ENCODE peak calls at places on chromosomes 1 and 21, in seven cellular contexts. P is PC-9, K is psoas muscle, V is heart left ventricle, A is fibroblast of lung, Y is body of pancreas, C is A549. I is an unnamed sample. For H3K9me3, the result is how much of the 10 kb centered on the place peaks cover.

GRCh38 chr1:188719735-188720134 is 1757.9 kb downstream of the BRINP3 start:
- DNase-seq in V (no peak), Y (no peak), C (no peak), P (no peak), K (no peak), A (no peak), I (no peak)

GRCh38 chr1:107739651-107740050 is 225.3 kb downstream of the VAV3 start:
- DNase-seq in C (no peak), P (no peak), V (no peak), Y (no peak), A (no peak), K (no peak), I (no peak)

GRCh38 chr1:204503122-204503912 is 8.7 kb upstream of the PIK3C2B start:
- DNase-seq in A (peak), Y (no peak), C (peak), P (no peak), V (no peak), K (no peak), I (peak)

GRCh38 chr1:41340655-41341364 is 20.4 kb upstream of the FOXO6 start:
- DNase-seq in A (no peak), C (no peak), P (no peak), V (no peak), Y (no peak), K (no peak), I (no peak)

GRCh38 chr1:50333595-50333974 is 89.7 kb downstream of the DMRTA2 start:
- DNase-seq in C (peak), P (no peak), V (peak), A (peak), Y (peak), K (peak), I (no peak)

GRCh38 chr21:31872452-31873274 is at the start of gene HUNK:
- DNase-seq in A (peak), C (peak), Y (peak), V (no peak), P (no peak), K (peak), I (no peak)

GRCh38 chr1:228405200-228405978 is 1.2 kb downstream of the TRIM11 start:
- DNase-seq in V (no peak), P (no peak), K (no peak), Y (no peak), C (no peak), A (peak), I (no peak)

GRCh38 chr1:200252526-200252925 is 157.3 kb downstream of the ZNF281 start:
- DNase-seq in P (no peak), K (no peak), C (peak), A (no peak), V (no peak), Y (no peak), I (no peak)

GRCh38 chr1:119467857-119468666 is 38.9 kb upstream of the HSD3B1 start:
- DNase-seq in V (no peak), A (no peak), K (no peak), P (no peak), Y (no peak), C (no peak), I (no peak)

GRCh38 chr1:234724517-234725176 is 114.7 kb upstream of the IRF2BP2 start:
- DNase-seq in V (peak), K (peak), C (no peak), Y (peak), A (no peak), P (no peak), I (no peak)

GRCh38 chr1:71770121-71770520 is 512.2 kb downstream of the NEGR1 start:
- DNase-seq in K (no peak), Y (no peak), A (peak), P (no peak), C (no peak), V (no peak), I (peak)

GRCh38 chr21:33655591-33656221 is 13.4 kb downstream of the ITSN1 start:
- DNase-seq in P (peak), K (no peak), C (peak), Y (peak), A (peak), V (no peak), I (peak)

GRCh38 chr21:15206514-15206913 is 141.7 kb upstream of the NRIP1 start:
- DNase-seq in K (no peak), C (no peak), V (no peak), P (no peak), Y (no peak), A (no peak), I (no peak)

GRCh38 chr1:44820328-44820944 is 12.1 kb downstream of the BTBD19 start:
- DNase-seq in V (no peak), Y (no peak), A (no peak), K (no peak), P (no peak), C (no peak), I (no peak)

GRCh38 chr1:167057297-167057688 is 32.9 kb downstream of the GPA33 start:
- DNase-seq in C (peak), V (peak), K (no peak), A (peak), P (peak), Y (peak), I (no peak)

GRCh38 chr1:11654571-11655262 is at the start of gene FBXO44:
- DNase-seq in A (no peak), C (no peak), K (peak), V (no peak), Y (peak), P (peak), I (no peak)

GRCh38 chr21:43734131-43734634 is 15.3 kb downstream of the PDXK start:
- DNase-seq in A (no peak), C (no peak), P (no peak), K (no peak), Y (peak), V (no peak), I (no peak)

GRCh38 chr1:197144570-197145325 is 1.7 kb downstream of the ASPM start:
- DNase-seq in C (no peak), P (no peak), Y (no peak), K (no peak), V (no peak), A (peak), I (no peak)

GRCh38 chr1:53295746-53296722 is 31.8 kb downstream of the LRP8 start:
- DNase-seq in P (no peak), V (no peak), Y (no peak), K (no peak), C (no peak), A (no peak), I (no peak)

GRCh38 chr1:8135250-8135649 is 109.1 kb upstream of the ERRFI1 start:
- DNase-seq in C (no peak), V (no peak), K (no peak), P (no peak), A (no peak), Y (no peak), I (no peak)

GRCh38 chr1:199495432-199495831 is 532.1 kb upstream of the NR5A2 start:
- DNase-seq in V (no peak), C (no peak), A (no peak), P (no peak), K (no peak), Y (no peak), I (no peak)

GRCh38 chr1:155709391-155709790 is 20.5 kb downstream of the DAP3 start:
- DNase-seq in P (no peak), K (no peak), V (no peak), C (no peak), A (no peak), Y (no peak), I (no peak)
- TF ChIP-seq CTCF in P (no peak), K (no peak), V (no peak), C (no peak), A (no peak), Y (no peak), I (no peak)

GRCh38 chr1:2810281-2810680 is 8.8 kb upstream of the TTC34 start:
- DNase-seq in A (no peak), C (no peak), V (no peak), K (no peak), P (no peak), Y (no peak), I (no peak)

GRCh38 chr1:2810899-2811525 is 9.5 kb upstream of the TTC34 start:
- DNase-seq in A (no peak), Y (no peak), P (no peak), C (no peak), V (no peak), K (no peak), I (no peak)

GRCh38 chr1:2808831-2809605 is 7.5 kb upstream of the TTC34 start:
- DNase-seq in A (no peak), C (no peak), V (no peak), Y (no peak), K (no peak), P (no peak), I (no peak)

GRCh38 chr1:2808386-2808705 is 6.9 kb upstream of the TTC34 start:
- DNase-seq in V (no peak), Y (no peak), A (no peak), C (no peak), K (no peak), P (no peak), I (no peak)

DNA sequence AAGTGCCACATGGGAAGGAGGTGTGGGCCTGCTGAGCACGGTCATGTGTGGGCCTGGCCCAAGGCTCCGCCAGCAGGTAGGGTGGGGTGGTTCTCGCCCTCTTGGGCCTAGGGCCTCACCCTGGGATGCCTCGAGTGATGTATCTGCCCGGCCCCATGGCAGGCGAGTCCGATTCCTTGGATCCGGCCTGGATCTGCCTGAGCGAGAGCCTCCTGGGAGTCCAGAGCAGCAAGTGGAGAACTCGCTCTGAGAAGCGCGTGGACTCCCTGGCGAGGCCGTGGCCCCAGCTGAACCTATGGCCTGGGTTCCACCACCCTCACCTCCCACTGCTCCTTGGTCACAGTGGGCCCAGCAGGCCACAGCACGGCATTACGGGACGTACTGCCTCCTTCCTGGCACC is 8.2 kb upstream of the TTC34 start:
- DNase-seq in A (no peak), Y (no peak), V (no peak), K (no peak), C (no peak), P (no peak), I (no peak)
- H3K9me3 ChIP-seq in A (under half), Y (under half), V (under half), K (under half), C (under half), P (under half), I (half or more)

DNA sequence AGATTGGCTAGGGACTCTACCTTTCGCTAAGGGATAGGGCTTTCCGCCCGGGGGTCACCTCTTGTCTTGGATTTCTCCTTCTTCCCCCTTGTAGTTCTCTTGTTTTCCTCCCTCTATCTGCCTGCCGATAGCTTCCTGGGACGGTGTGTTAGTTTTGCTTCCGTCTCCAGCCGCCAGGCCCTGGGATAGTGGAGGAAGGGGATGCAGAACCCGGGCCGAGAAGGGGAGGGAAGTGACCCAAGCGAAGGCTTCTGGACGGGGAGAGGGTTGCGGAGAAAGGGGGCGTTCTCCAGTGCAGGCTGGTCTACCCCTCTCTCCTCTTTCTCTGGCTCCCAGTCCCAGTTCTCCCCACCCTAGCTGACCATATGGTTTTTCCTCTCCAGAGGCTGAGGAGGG is 871 bp downstream of the TUFT1 start:
- DNase-seq in C (no peak), A (no peak), V (no peak), P (peak), Y (peak), K (peak), I (no peak)
- TF ChIP-seq CTCF in C (no peak), A (no peak), V (no peak), P (no peak), Y (peak), K (no peak), I (no peak)

DNA sequence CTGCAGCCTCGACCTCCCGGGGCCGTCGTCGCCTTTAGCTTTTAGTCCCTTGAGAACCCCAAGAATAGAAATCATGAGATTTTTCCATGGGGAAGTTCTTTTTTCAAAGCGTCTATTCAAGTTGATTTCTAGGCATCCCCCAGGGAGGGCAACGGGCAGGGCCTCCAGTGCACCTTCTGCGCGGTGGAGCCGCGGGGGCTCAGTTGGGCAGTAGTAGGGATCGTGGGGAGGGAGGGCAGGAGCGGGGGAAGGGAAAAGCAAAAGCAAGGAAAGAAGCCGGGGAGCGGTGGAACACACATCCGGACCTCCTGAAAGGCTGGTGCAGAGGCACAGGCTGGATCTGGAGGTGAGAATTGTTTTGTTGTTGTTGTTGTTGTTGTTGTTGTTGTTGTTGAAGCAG is 103.4 kb downstream of the PPIAL4G start:
- DNase-seq in A (no peak), Y (no peak), C (no peak), V (no peak), K (no peak), P (no peak), I (no peak)
- H3K9me3 ChIP-seq in A (under half), Y (under half), C (under half), V (under half), K (under half), P (under half), I (under half)

DNA sequence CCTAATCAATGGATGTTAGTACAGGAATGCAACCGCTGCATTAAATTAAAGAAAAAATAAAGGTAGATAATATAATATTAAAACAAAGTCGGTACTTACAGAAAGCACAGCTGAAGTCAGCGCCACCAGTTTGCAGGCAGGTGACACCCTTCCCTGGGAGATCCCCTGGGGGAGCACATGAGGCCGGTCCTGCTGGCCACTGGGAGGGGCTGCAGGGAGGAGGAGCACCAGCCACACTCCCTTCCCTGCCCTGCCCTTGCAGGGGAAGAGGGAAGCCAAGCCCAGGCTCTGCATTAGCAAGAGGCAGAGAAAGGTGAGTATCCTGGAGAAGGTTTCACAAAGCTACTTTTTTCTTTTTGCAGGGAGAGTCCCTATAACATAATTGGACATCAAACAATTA is 507.0 kb downstream of the AJAP1 start:
- DNase-seq in C (no peak), V (no peak), Y (no peak), K (no peak), P (no peak), A (no peak), I (no peak)
- TF ChIP-seq CTCF in C (no peak), V (no peak), Y (no peak), K (no peak), P (no peak), A (no peak), I (no peak)

GRCh38 chr1:180971273-180971997 is 51.2 kb downstream of the STX6 start:
- DNase-seq in P (no peak), C (no peak), K (no peak), Y (no peak), V (no peak), A (no peak), I (no peak)
- H3K9me3 ChIP-seq in P (under half), C (under half), K (under half), Y (under half), V (under half), A (under half), I (under half)

GRCh38 chr1:178241837-178242236 is 147.9 kb downstream of the RASAL2 start:
- DNase-seq in K (no peak), A (no peak), C (no peak), Y (no peak), P (no peak), V (no peak), I (no peak)
- TF ChIP-seq CTCF in K (peak), A (no peak), C (no peak), Y (no peak), P (no peak), V (peak), I (peak)

DNA sequence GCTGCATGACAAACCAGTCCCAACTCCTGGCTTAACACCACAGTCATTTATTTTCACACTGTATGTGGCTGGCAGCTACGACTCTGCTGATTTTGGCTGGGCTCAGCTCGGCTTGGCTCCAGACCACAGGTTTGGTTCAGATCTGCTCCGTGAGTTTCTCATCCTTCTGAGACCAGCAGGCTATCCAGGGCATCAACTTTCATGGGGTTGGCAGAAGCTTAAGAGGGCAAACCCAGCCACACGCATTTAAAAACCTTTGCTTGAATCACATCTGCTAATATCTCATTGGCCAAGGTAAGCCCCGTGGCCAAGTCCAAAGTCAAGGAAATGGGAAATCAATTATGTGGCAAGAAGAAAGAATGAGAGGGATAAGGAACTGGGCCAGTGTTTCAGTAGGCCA is 574.2 kb downstream of the MATN1 start:
- DNase-seq in A (no peak), K (no peak), Y (no peak), C (no peak), V (no peak), P (no peak), I (no peak)
- H3K9me3 ChIP-seq in A (under half), K (under half), Y (under half), C (under half), V (under half), P (under half), I (under half)

I was measured in AG04450.